ENCODE peak calls at places on chromosomes 6 and 20, in five cellular contexts. One of them, this sample, is unnamed.

GRCh38 chr6:90993771-90994170 is 406.9 kb upstream of the MAP3K7 start:
- DNase-seq in GM12892: no peak
- DNase-seq in gastrocnemius medialis: no peak
- DNase-seq in NB4: no peak
- DNase-seq in transverse colon: no peak
- DNase-seq in this sample: no peak

GRCh38 chr6:44969446-44970175 is 358.5 kb upstream of the RUNX2 start:
- DNase-seq in NB4: no peak
- DNase-seq in transverse colon: no peak
- DNase-seq in gastrocnemius medialis: no peak
- DNase-seq in GM12892: no peak
- DNase-seq in this sample: no peak

GRCh38 chr6:40378725-40379074 is 208.5 kb downstream of the LRFN2 start:
- DNase-seq in gastrocnemius medialis: no peak
- DNase-seq in transverse colon: no peak
- DNase-seq in GM12892: no peak
- DNase-seq in NB4: no peak
- DNase-seq in this sample: no peak

GRCh38 chr6:104595315-104595820 is 264.4 kb downstream of the HACE1 start:
- DNase-seq in gastrocnemius medialis: no peak
- DNase-seq in GM12892: no peak
- DNase-seq in transverse colon: no peak
- DNase-seq in NB4: no peak
- DNase-seq in this sample: no peak

GRCh38 chr20:39133205-39133604 is 171.1 kb downstream of the DHX35 start:
- DNase-seq in GM12892: no peak
- DNase-seq in transverse colon: no peak
- DNase-seq in gastrocnemius medialis: no peak
- DNase-seq in NB4: no peak
- DNase-seq in this sample: no peak

GRCh38 chr6:110520992-110521543 is 44.7 kb upstream of the SLC22A16 start:
- DNase-seq in NB4: no peak
- DNase-seq in GM12892: no peak
- DNase-seq in gastrocnemius medialis: no peak
- DNase-seq in transverse colon: no peak
- DNase-seq in this sample: no peak

GRCh38 chr20:19922716-19923115 is 94.4 kb upstream of the NAA20 start:
- DNase-seq in gastrocnemius medialis: no peak
- DNase-seq in GM12892: no peak
- DNase-seq in transverse colon: no peak
- DNase-seq in NB4: no peak
- DNase-seq in this sample: no peak

GRCh38 chr20:61588356-61589054 is 336.4 kb downstream of the CDH4 start:
- DNase-seq in NB4: no peak
- DNase-seq in transverse colon: no peak
- DNase-seq in GM12892: no peak
- DNase-seq in gastrocnemius medialis: no peak
- DNase-seq in this sample: peak

GRCh38 chr6:161127071-161127740 is 135.6 kb downstream of the MAP3K4 start:
- DNase-seq in GM12892: no peak
- DNase-seq in gastrocnemius medialis: no peak
- DNase-seq in transverse colon: no peak
- DNase-seq in NB4: no peak
- DNase-seq in this sample: no peak

GRCh38 chr6:151292974-151293373 is 53.2 kb downstream of the AKAP12 start:
- DNase-seq in transverse colon: no peak
- DNase-seq in GM12892: no peak
- DNase-seq in gastrocnemius medialis: no peak
- DNase-seq in NB4: no peak
- DNase-seq in this sample: no peak

GRCh38 chr6:155185544-155185943 is 78.3 kb upstream of the CLDN20 start:
- DNase-seq in NB4: no peak
- DNase-seq in GM12892: no peak
- DNase-seq in gastrocnemius medialis: no peak
- DNase-seq in transverse colon: peak
- DNase-seq in this sample: peak

GRCh38 chr6:79040083-79040482 is 38.0 kb downstream of the PHIP start:
- DNase-seq in transverse colon: no peak
- DNase-seq in gastrocnemius medialis: no peak
- DNase-seq in GM12892: no peak
- DNase-seq in NB4: no peak
- DNase-seq in this sample: no peak

GRCh38 chr20:9301129-9302072 is 213.0 kb upstream of the LAMP5 start:
- DNase-seq in gastrocnemius medialis: no peak
- DNase-seq in GM12892: no peak
- DNase-seq in NB4: no peak
- DNase-seq in transverse colon: peak
- DNase-seq in this sample: no peak

GRCh38 chr6:132734694-132735236 is 20.9 kb upstream of the VNN1 start:
- DNase-seq in transverse colon: no peak
- DNase-seq in NB4: peak
- DNase-seq in gastrocnemius medialis: no peak
- DNase-seq in GM12892: no peak
- DNase-seq in this sample: no peak

GRCh38 chr6:167712332-167713087 is 114.2 kb upstream of the AFDN start:
- DNase-seq in GM12892: no peak
- DNase-seq in NB4: no peak
- DNase-seq in transverse colon: peak
- DNase-seq in gastrocnemius medialis: no peak
- DNase-seq in this sample: no peak

GRCh38 chr20:1292620-1293019 is 26.5 kb downstream of the SNPH start:
- DNase-seq in NB4: no peak
- DNase-seq in gastrocnemius medialis: no peak
- DNase-seq in GM12892: no peak
- DNase-seq in transverse colon: no peak
- DNase-seq in this sample: no peak

GRCh38 chr20:11344939-11345338 is 572.8 kb upstream of the BTBD3 start:
- DNase-seq in NB4: no peak
- DNase-seq in gastrocnemius medialis: no peak
- DNase-seq in GM12892: no peak
- DNase-seq in transverse colon: no peak
- DNase-seq in this sample: no peak

GRCh38 chr20:56630506-56631317 is 1.6 kb downstream of the TFAP2C start:
- DNase-seq in NB4: no peak
- DNase-seq in GM12892: no peak
- DNase-seq in gastrocnemius medialis: no peak
- DNase-seq in transverse colon: no peak
- DNase-seq in this sample: no peak

GRCh38 chr20:41170386-41171105 is 33.2 kb downstream of the PLCG1 start:
- DNase-seq in NB4: no peak
- DNase-seq in GM12892: no peak
- DNase-seq in transverse colon: peak
- DNase-seq in gastrocnemius medialis: peak
- DNase-seq in this sample: no peak

GRCh38 chr20:32966382-32966781 is 37.9 kb downstream of the SUN5 start:
- DNase-seq in gastrocnemius medialis: no peak
- DNase-seq in GM12892: no peak
- DNase-seq in transverse colon: no peak
- DNase-seq in NB4: no peak
- DNase-seq in this sample: no peak

GRCh38 chr6:106512048-106512957 is 117.0 kb downstream of the RTN4IP1 start:
- DNase-seq in transverse colon: peak
- DNase-seq in gastrocnemius medialis: peak
- DNase-seq in GM12892: peak
- DNase-seq in NB4: peak
- DNase-seq in this sample: no peak

GRCh38 chr20:47315339-47315662 is 41.2 kb downstream of the ZMYND8 start:
- DNase-seq in gastrocnemius medialis: no peak
- DNase-seq in GM12892: no peak
- DNase-seq in transverse colon: no peak
- DNase-seq in NB4: no peak
- DNase-seq in this sample: no peak

DNA sequence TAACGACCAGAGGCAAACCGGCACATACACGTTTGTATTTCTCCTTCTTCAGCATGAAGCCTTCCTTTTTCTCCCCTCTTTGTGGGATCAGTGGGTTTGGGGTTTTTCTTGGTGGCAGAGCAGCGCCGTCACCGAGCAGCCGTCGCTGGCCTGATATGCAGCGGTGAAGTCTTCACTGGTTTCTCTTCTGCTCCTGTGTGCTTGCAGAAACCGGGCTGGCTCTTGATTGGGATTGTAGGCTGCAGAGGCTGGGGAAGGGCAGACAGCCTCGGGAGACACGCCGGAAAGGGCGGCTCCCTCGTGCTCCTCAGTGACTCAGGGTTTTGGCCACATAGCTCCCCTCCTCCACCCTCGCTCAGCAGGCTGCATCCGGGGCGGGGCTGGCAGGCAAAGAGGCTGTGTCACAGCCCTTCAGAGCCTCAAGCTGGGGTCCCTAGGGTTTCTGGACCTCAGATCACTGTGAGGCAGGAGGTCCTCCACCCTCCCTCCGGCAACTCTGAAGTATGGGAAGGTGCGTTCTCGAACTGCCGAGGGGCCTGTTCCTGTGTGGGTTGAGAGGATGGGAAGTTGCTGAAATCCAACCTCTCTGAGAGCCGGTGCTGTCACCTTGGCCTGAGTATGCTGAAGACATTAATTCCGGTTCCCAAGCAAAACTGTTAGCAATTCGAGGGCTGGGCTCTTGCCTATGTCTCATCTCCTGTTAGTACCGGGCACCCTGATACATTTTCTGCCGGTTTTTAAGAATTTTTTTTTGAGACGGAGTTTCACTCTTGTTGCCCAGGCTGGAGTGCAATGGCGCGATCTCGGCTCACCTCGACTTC is 24.2 kb downstream of the NQO2 start:
- DNase-seq in NB4: peak
- DNase-seq in GM12892: peak
- DNase-seq in gastrocnemius medialis: peak
- DNase-seq in transverse colon: peak
- DNase-seq in this sample: peak
- TF ChIP-seq POLR2A in NB4: peak
- TF ChIP-seq POLR2A in GM12892: peak
- TF ChIP-seq POLR2A in gastrocnemius medialis: peak
- TF ChIP-seq POLR2A in transverse colon: peak
- TF ChIP-seq POLR2A in this sample: peak

DNA sequence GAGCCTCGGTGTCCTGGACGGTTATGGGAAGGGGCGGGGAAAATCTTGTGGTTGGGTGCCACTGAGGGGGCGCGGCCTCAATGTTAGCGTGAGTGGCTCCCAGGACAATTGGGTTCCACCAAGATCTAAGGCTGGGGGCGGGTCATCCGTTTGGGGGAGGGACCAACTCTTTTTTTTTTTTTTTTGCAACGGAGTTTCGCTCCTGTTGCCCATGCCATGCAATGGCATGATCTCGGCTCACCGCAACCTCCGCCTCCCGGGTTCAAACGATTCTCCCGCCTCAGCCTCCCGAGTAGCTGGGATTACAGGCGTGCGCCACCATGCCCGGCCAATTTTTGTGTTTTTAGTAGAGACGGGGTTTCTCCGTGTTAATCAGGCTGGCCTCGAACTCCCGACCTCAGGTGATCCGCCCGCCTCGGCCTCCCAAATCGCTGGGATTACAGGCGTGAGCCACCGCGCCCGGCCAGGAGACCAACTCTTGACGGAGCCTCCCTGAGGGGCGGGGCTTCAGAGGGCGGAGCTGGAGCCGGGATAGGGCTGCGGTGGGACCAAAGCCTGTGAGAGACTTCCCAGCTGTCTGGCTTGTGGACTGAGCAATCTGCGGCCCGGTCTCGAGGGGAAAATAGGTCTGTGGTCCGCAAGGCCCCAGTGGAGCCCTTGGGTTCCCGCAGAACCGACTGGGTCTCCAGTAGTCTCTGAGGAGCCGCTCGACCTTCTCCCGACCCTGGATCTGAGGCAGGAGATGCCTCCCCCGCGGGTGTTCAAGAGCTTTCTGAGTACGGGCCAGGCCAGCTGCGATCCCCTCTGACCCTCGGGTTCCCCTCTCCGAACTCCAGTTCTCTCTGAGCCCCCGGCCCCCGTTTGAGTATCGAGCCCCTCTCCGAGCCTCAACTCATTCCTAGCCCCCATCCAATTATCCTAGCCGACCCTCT is 1.1 kb downstream of the SPAG4 start:
- DNase-seq in GM12892: peak
- DNase-seq in gastrocnemius medialis: peak
- DNase-seq in transverse colon: peak
- DNase-seq in NB4: peak
- DNase-seq in this sample: peak
- TF ChIP-seq POLR2A in GM12892: no peak
- TF ChIP-seq POLR2A in gastrocnemius medialis: peak
- TF ChIP-seq POLR2A in transverse colon: peak
- TF ChIP-seq POLR2A in NB4: peak
- TF ChIP-seq POLR2A in this sample: peak

GRCh38 chr6:160022101-160022500 is 53.2 kb downstream of the IGF2R start:
- DNase-seq in transverse colon: no peak
- DNase-seq in NB4: no peak
- DNase-seq in GM12892: no peak
- DNase-seq in gastrocnemius medialis: no peak
- DNase-seq in this sample: no peak
- TF ChIP-seq POLR2A in transverse colon: no peak
- TF ChIP-seq POLR2A in NB4: no peak
- TF ChIP-seq POLR2A in GM12892: no peak
- TF ChIP-seq POLR2A in gastrocnemius medialis: no peak
- TF ChIP-seq POLR2A in this sample: no peak

GRCh38 chr6:109455502-109456282 is at the start of gene MICAL1:
- DNase-seq in transverse colon: peak
- DNase-seq in gastrocnemius medialis: peak
- DNase-seq in GM12892: peak
- DNase-seq in NB4: peak
- DNase-seq in this sample: peak
- TF ChIP-seq POLR2A in transverse colon: peak
- TF ChIP-seq POLR2A in gastrocnemius medialis: peak
- TF ChIP-seq POLR2A in GM12892: peak
- TF ChIP-seq POLR2A in NB4: no peak
- TF ChIP-seq POLR2A in this sample: peak

DNA sequence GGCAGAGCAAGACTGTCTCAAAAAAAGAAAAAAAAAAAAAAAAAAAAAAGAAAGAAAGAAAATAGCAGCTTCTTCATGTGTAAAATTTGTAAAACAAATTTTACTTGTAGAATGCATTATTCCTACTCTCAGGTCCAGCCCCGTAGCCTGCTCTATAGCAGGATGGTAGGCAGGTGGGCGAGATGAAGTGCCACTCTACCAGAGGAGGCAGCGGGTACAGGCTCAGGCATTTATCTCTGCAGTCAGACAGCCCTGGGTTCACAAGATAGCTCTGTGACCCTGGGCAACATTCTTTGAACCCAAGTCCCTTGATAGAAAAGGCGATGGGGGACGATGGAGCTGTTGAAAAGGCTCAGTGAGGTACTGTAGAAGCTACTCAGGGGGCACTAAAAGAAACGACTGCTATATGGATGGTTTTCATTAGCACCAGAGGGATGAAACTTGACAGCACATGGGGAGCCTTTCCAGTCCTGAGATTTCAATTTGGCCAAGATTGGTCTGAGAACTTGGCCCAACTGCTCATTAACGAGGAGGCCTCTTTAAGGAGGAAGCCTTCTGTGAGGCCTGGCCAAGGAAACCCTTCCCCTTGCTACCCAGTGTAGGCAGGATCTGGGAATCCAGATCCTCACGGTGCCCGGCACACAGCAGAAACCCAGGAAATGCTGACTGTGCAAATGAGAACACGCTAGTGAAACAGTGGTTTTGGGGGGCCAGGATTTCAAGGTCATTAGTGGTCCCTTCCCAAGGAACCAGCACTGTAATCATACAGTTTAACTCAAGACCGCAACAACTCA is 63.1 kb downstream of the MYH7B start:
- DNase-seq in gastrocnemius medialis: no peak
- DNase-seq in NB4: no peak
- DNase-seq in GM12892: no peak
- DNase-seq in transverse colon: no peak
- DNase-seq in this sample: no peak
- TF ChIP-seq POLR2A in gastrocnemius medialis: no peak
- TF ChIP-seq POLR2A in NB4: no peak
- TF ChIP-seq POLR2A in GM12892: no peak
- TF ChIP-seq POLR2A in transverse colon: no peak
- TF ChIP-seq POLR2A in this sample: no peak

This sample was measured in H54.